ENCODE peak calls at places on chromosomes 6 and 20, in nine cellular contexts. One of them, this sample, is unnamed.
A peak's percentile ranks its signal among the peaks of the same experiment; 100 is the strongest.

GRCh38 chr6:38316099-38316868 is 323.4 kb downstream of the BTBD9 start:
- DNase-seq in brain microvascular endothelial cell: no peak
- DNase-seq in NCI-H2081: no peak
- DNase-seq in NCI-H524 treated with DMSO at 0.1 percent for 48 hours: no peak
- DNase-seq in NCI-H1436: no peak
- DNase-seq in natural killer cell: no peak
- DNase-seq in iris pigment epithelial cell: no peak
- DNase-seq in GM12891: no peak
- DNase-seq in stimulated activated CD4-positive, alpha-beta T cell treated with anti-CD3 and anti-CD28 coated beads, Interleukin-2, amount 100 ng/mL, for 48 hours: no peak
- DNase-seq in this sample: no peak

GRCh38 chr6:52576392-52577021 is 353 bp downstream of the TRAM2 start:
- DNase-seq in GM12891: peak; percentile 70
- DNase-seq in NCI-H524 treated with DMSO at 0.1 percent for 48 hours: no peak
- DNase-seq in natural killer cell: no peak
- DNase-seq in brain microvascular endothelial cell: peak; percentile 78
- DNase-seq in NCI-H1436: peak; percentile 59
- DNase-seq in stimulated activated CD4-positive, alpha-beta T cell treated with anti-CD3 and anti-CD28 coated beads, Interleukin-2, amount 100 ng/mL, for 48 hours: peak; percentile 61
- DNase-seq in iris pigment epithelial cell: peak; percentile 88
- DNase-seq in NCI-H2081: peak; percentile 38
- DNase-seq in this sample: peak; percentile 37

GRCh38 chr20:64146301-64146935 is 17.8 kb upstream of the MYT1 start:
- DNase-seq in natural killer cell: no peak
- DNase-seq in NCI-H2081: no peak
- DNase-seq in GM12891: no peak
- DNase-seq in NCI-H524 treated with DMSO at 0.1 percent for 48 hours: peak; percentile 77
- DNase-seq in NCI-H1436: peak; percentile 67
- DNase-seq in iris pigment epithelial cell: no peak
- DNase-seq in brain microvascular endothelial cell: no peak
- DNase-seq in stimulated activated CD4-positive, alpha-beta T cell treated with anti-CD3 and anti-CD28 coated beads, Interleukin-2, amount 100 ng/mL, for 48 hours: no peak
- DNase-seq in this sample: no peak

GRCh38 chr20:50717974-50718761 is 13.2 kb upstream of the PARD6B start:
- DNase-seq in natural killer cell: no peak
- DNase-seq in GM12891: no peak
- DNase-seq in NCI-H2081: no peak
- DNase-seq in NCI-H524 treated with DMSO at 0.1 percent for 48 hours: no peak
- DNase-seq in brain microvascular endothelial cell: peak; percentile 16
- DNase-seq in NCI-H1436: no peak
- DNase-seq in iris pigment epithelial cell: peak; percentile 20
- DNase-seq in stimulated activated CD4-positive, alpha-beta T cell treated with anti-CD3 and anti-CD28 coated beads, Interleukin-2, amount 100 ng/mL, for 48 hours: no peak
- DNase-seq in this sample: no peak

GRCh38 chr20:46894971-46895905 is 595 bp downstream of the EYA2 start:
- DNase-seq in NCI-H524 treated with DMSO at 0.1 percent for 48 hours: peak; percentile 66
- DNase-seq in iris pigment epithelial cell: peak; percentile 38
- DNase-seq in stimulated activated CD4-positive, alpha-beta T cell treated with anti-CD3 and anti-CD28 coated beads, Interleukin-2, amount 100 ng/mL, for 48 hours: no peak
- DNase-seq in brain microvascular endothelial cell: no peak
- DNase-seq in GM12891: no peak
- DNase-seq in NCI-H1436: no peak
- DNase-seq in natural killer cell: no peak
- DNase-seq in NCI-H2081: peak; percentile 17
- DNase-seq in this sample: no peak

GRCh38 chr6:135423649-135424128 is 73.9 kb downstream of the AHI1 start:
- DNase-seq in NCI-H1436: no peak
- DNase-seq in NCI-H524 treated with DMSO at 0.1 percent for 48 hours: no peak
- DNase-seq in natural killer cell: no peak
- DNase-seq in NCI-H2081: peak; percentile 45
- DNase-seq in stimulated activated CD4-positive, alpha-beta T cell treated with anti-CD3 and anti-CD28 coated beads, Interleukin-2, amount 100 ng/mL, for 48 hours: no peak
- DNase-seq in iris pigment epithelial cell: peak; percentile 61
- DNase-seq in GM12891: no peak
- DNase-seq in brain microvascular endothelial cell: peak; percentile 61
- DNase-seq in this sample: peak; percentile 3

GRCh38 chr6:168865-169455 is 123.3 kb upstream of the DUSP22 start:
- DNase-seq in natural killer cell: no peak
- DNase-seq in GM12891: no peak
- DNase-seq in brain microvascular endothelial cell: no peak
- DNase-seq in iris pigment epithelial cell: peak; percentile 51
- DNase-seq in stimulated activated CD4-positive, alpha-beta T cell treated with anti-CD3 and anti-CD28 coated beads, Interleukin-2, amount 100 ng/mL, for 48 hours: no peak
- DNase-seq in NCI-H524 treated with DMSO at 0.1 percent for 48 hours: peak; percentile 27
- DNase-seq in NCI-H2081: peak; percentile 42
- DNase-seq in NCI-H1436: peak; percentile 24
- DNase-seq in this sample: peak; percentile 51

GRCh38 chr6:19410477-19410876 is 426.7 kb upstream of the ID4 start:
- DNase-seq in NCI-H1436: no peak
- DNase-seq in stimulated activated CD4-positive, alpha-beta T cell treated with anti-CD3 and anti-CD28 coated beads, Interleukin-2, amount 100 ng/mL, for 48 hours: no peak
- DNase-seq in brain microvascular endothelial cell: peak; percentile 70
- DNase-seq in GM12891: no peak
- DNase-seq in natural killer cell: no peak
- DNase-seq in NCI-H2081: no peak
- DNase-seq in NCI-H524 treated with DMSO at 0.1 percent for 48 hours: no peak
- DNase-seq in iris pigment epithelial cell: peak; percentile 85
- DNase-seq in this sample: no peak

GRCh38 chr6:42249279-42249678 is 31.6 kb upstream of the MRPS10 start:
- DNase-seq in natural killer cell: no peak
- DNase-seq in NCI-H1436: no peak
- DNase-seq in brain microvascular endothelial cell: no peak
- DNase-seq in stimulated activated CD4-positive, alpha-beta T cell treated with anti-CD3 and anti-CD28 coated beads, Interleukin-2, amount 100 ng/mL, for 48 hours: no peak
- DNase-seq in GM12891: no peak
- DNase-seq in iris pigment epithelial cell: no peak
- DNase-seq in NCI-H524 treated with DMSO at 0.1 percent for 48 hours: no peak
- DNase-seq in NCI-H2081: no peak
- DNase-seq in this sample: no peak

GRCh38 chr6:82861121-82861520 is 204.5 kb downstream of the UBE3D start:
- DNase-seq in NCI-H2081: no peak
- DNase-seq in iris pigment epithelial cell: no peak
- DNase-seq in natural killer cell: no peak
- DNase-seq in NCI-H524 treated with DMSO at 0.1 percent for 48 hours: no peak
- DNase-seq in NCI-H1436: no peak
- DNase-seq in GM12891: no peak
- DNase-seq in brain microvascular endothelial cell: no peak
- DNase-seq in stimulated activated CD4-positive, alpha-beta T cell treated with anti-CD3 and anti-CD28 coated beads, Interleukin-2, amount 100 ng/mL, for 48 hours: no peak
- DNase-seq in this sample: no peak